ENCODE peak calls at places on chromosomes 5 and 9, in six cellular contexts. P, L, N, B, Y and D are unnamed samples.

GRCh38 chr5:156513123-156513814 is 186.3 kb downstream of the SGCD start:
- DNase-seq in L (no peak), B (no peak), P (no peak), N (no peak), Y (no peak), D (no peak)

GRCh38 chr9:123724211-123724831 is 205.6 kb downstream of the DENND1A start:
- DNase-seq in B (no peak), N (no peak), Y (no peak), P (peak), L (no peak), D (no peak)

GRCh38 chr5:78518365-78519197 is 130.0 kb downstream of the LHFPL2 start:
- DNase-seq in Y (no peak), P (no peak), L (no peak), N (no peak), B (no peak), D (peak)

GRCh38 chr5:174413520-174414314 is 310.7 kb upstream of the MSX2 start:
- DNase-seq in P (no peak), B (no peak), N (no peak), Y (no peak), L (no peak), D (no peak)

GRCh38 chr9:3824062-3824461 is 298.3 kb upstream of the RFX3 start:
- DNase-seq in L (no peak), P (peak), Y (no peak), B (no peak), N (no peak), D (no peak)

GRCh38 chr9:116156621-116157314 is 3.2 kb downstream of the PAPPA start:
- DNase-seq in N (no peak), Y (peak), L (peak), P (peak), B (no peak), D (no peak)

GRCh38 chr9:98091735-98092632 is 27.0 kb downstream of the TRIM14 start:
- DNase-seq in B (no peak), P (no peak), L (no peak), N (no peak), Y (peak), D (no peak)

GRCh38 chr9:100074093-100074492 is 24.7 kb downstream of the ERP44 start:
- DNase-seq in Y (no peak), B (no peak), L (peak), P (no peak), N (no peak), D (no peak)

GRCh38 chr9:93082841-93083411 is 13.1 kb upstream of the CARD19 start:
- DNase-seq in L (no peak), Y (no peak), N (no peak), P (peak), B (no peak), D (no peak)

GRCh38 chr5:157069949-157070348 is 11.0 kb upstream of the HAVCR1 start:
- DNase-seq in N (no peak), Y (no peak), L (no peak), P (no peak), B (no peak), D (peak)

GRCh38 chr9:72951520-72952393 is 1.1 kb downstream of the ALDH1A1 start:
- DNase-seq in Y (no peak), N (no peak), L (peak), B (no peak), P (no peak), D (no peak)

GRCh38 chr5:141338538-141339306 is at the start of gene PCDHGA2:
- DNase-seq in Y (no peak), B (no peak), P (peak), N (no peak), L (peak), D (peak)
- H3K9ac ChIP-seq in Y (no peak), B (no peak), P (no peak), N (no peak), L (peak), D (no peak)

DNA sequence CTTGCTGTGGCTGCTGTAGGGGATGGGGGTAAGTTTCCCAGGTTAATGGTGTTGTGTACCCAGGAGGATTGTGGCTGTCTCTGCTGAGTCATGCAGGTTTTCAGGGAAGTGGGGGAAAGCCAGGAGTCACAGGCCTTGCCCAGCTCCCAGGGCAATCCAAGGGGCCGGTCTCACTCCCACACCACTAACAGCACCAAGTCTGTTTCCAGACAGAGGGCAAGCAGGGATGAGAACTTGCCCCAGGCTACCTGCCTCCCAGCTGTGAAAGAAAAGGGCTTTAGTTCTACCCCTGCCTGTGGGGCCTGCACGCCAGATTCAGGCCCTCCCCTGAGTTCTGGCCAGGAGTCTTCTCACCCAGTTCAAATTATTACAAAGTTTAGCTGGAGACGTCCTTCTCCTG is 579.8 kb upstream of the ST8SIA4 start:
- DNase-seq in P (no peak), B (no peak), L (no peak), Y (no peak), N (no peak), D (no peak)
- TF ChIP-seq JUND in P (no peak), B (no peak), L (no peak), Y (no peak), N (no peak), D (no peak)

DNA sequence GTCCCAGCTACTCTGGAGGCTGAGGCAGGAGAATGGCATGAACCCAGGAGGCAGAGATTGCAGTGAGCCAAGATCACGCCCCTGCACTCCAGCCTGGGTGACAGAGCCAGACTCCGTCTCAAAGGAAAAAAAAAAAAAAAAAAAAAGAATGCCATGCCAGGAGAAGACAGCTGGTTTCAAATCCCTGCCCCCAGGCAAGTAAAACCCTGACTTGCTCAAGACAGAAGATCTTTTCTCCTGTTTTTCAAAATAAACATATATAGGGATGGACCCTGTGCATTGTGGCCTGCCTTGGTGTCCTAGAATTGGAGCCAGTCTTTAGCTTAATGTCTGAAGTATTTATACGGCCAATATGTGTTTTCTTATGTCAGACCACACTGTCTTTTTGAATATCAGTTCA is 177.1 kb downstream of the NR3C1 start:
- DNase-seq in B (no peak), Y (no peak), N (no peak), P (no peak), L (no peak), D (no peak)
- H3K9ac ChIP-seq in B (no peak), Y (no peak), N (no peak), P (no peak), L (no peak), D (no peak)

GRCh38 chr9:88661759-88662158 is 126.8 kb downstream of the NXNL2 start:
- DNase-seq in N (no peak), B (no peak), L (no peak), P (no peak), Y (no peak), D (peak)
- TF ChIP-seq JUND in N (no peak), B (no peak), L (no peak), P (no peak), Y (no peak), D (no peak)

GRCh38 chr5:16737173-16737572 is 120.4 kb upstream of the RETREG1 start:
- DNase-seq in B (no peak), L (no peak), P (no peak), Y (no peak), N (no peak), D (peak)
- H3K9ac ChIP-seq in B (no peak), L (no peak), P (no peak), Y (no peak), N (no peak), D (peak)

GRCh38 chr5:65209341-65209740 is 272.4 kb downstream of the ADAMTS6 start:
- DNase-seq in P (no peak), L (no peak), B (no peak), Y (no peak), N (no peak), D (no peak)
- TF ChIP-seq JUND in P (peak), L (no peak), B (no peak), Y (no peak), N (no peak), D (no peak)